ENCODE peak calls at places on chromosomes 4 and X, in five cellular contexts. I is psoas muscle, T is fibroblast of lung, F is endodermal cell, S is astrocyte. V is an unnamed sample.

GRCh38 chr4:40844261-40844660 is 94.5 kb downstream of the NSUN7 start:
- DNase-seq in F (no peak), I (no peak), T (no peak), S (no peak), V (no peak)

GRCh38 chr4:2799971-2800690 is 7.2 kb downstream of the SH3BP2 start:
- DNase-seq in I (peak), S (no peak), T (no peak), F (no peak), V (no peak)

GRCh38 chr4:169079942-169080827 is 70.1 kb upstream of the CBR4 start:
- DNase-seq in I (peak), T (peak), S (peak), F (no peak), V (peak)

GRCh38 chrX:110056419-110056818 is 53.5 kb downstream of the TMEM164 start:
- DNase-seq in T (no peak), S (no peak), I (no peak), F (no peak), V (no peak)

GRCh38 chr4:154030747-154031146 is 241.9 kb upstream of the SFRP2 start:
- DNase-seq in S (no peak), T (no peak), I (no peak), F (no peak), V (no peak)

GRCh38 chr4:56028165-56028564 is 79.4 kb downstream of the CEP135 start:
- DNase-seq in I (no peak), S (no peak), T (no peak), F (no peak), V (no peak)

GRCh38 chr4:129014566-129015509 is 78.5 kb downstream of the SCLT1 start:
- DNase-seq in T (peak), I (peak), S (peak), F (no peak), V (no peak)

GRCh38 chrX:3807906-3808305 is 94.5 kb upstream of the PRKX start:
- DNase-seq in I (no peak), F (peak), S (no peak), T (no peak), V (no peak)

GRCh38 chrX:69153060-69153730 is 12.1 kb downstream of the PJA1 start:
- DNase-seq in S (no peak), T (no peak), F (peak), I (no peak), V (peak)

GRCh38 chrX:134537179-134537945 is 77.4 kb downstream of the HPRT1 start:
- DNase-seq in S (peak), T (peak), F (no peak), I (no peak), V (peak)

GRCh38 chr4:139642364-139642763 is 23.3 kb upstream of the MGST2 start:
- DNase-seq in S (peak), F (no peak), T (peak), I (no peak), V (peak)

GRCh38 chr4:168153596-168154440 is 61.5 kb downstream of the ANXA10 start:
- DNase-seq in T (peak), S (peak), F (peak), I (peak), V (peak)

GRCh38 chrX:150361070-150361776 is 1.9 kb upstream of the MAMLD1 start:
- DNase-seq in I (peak), F (peak), S (no peak), T (peak), V (no peak)

GRCh38 chr4:125105561-125105960 is 209.2 kb upstream of the FAT4 start:
- DNase-seq in T (peak), I (no peak), S (no peak), F (no peak), V (peak)

GRCh38 chr4:99473131-99473530 is 37.7 kb upstream of the C4orf17 start:
- DNase-seq in T (peak), S (peak), I (no peak), F (no peak), V (peak)

GRCh38 chr4:176340871-176341685 is 21.3 kb downstream of the SPCS3 start:
- DNase-seq in T (peak), S (no peak), I (no peak), F (no peak), V (peak)

GRCh38 chr4:121726642-121727268 is 30.0 kb upstream of the ANXA5 start:
- DNase-seq in I (no peak), T (peak), F (no peak), S (peak), V (peak)

GRCh38 chr4:145988628-145989027 is 50.0 kb upstream of the ZNF827 start:
- DNase-seq in S (no peak), I (no peak), F (no peak), T (no peak), V (no peak)

GRCh38 chr4:127957105-127957504 is 7.9 kb downstream of the MFSD8 start:
- DNase-seq in T (no peak), F (no peak), I (no peak), S (no peak), V (no peak)

GRCh38 chr4:110730318-110730717 is 107.4 kb upstream of the PITX2 start:
- DNase-seq in I (no peak), S (no peak), F (no peak), T (no peak), V (no peak)

GRCh38 chrX:23552289-23552688 is 115.0 kb upstream of the PRDX4 start:
- DNase-seq in T (no peak), I (no peak), F (no peak), S (no peak), V (peak)

GRCh38 chrX:153032397-153033118 is 23.7 kb upstream of the PNMA3 start:
- DNase-seq in F (peak), I (peak), T (peak), S (no peak), V (peak)

GRCh38 chrX:129932792-129933321 is 26.9 kb downstream of the UTP14A start:
- DNase-seq in S (no peak), I (peak), T (no peak), F (peak), V (no peak)

GRCh38 chr4:182847543-182847942 is 69.6 kb downstream of the DCTD start:
- DNase-seq in S (no peak), I (no peak), F (no peak), T (no peak), V (no peak)

GRCh38 chr4:148776944-148777343 is 334.7 kb upstream of the NR3C2 start:
- DNase-seq in I (no peak), T (peak), F (no peak), S (peak), V (peak)

GRCh38 chrX:128458888-128459287 is 406.7 kb upstream of the ACTRT1 start:
- DNase-seq in S (peak), F (no peak), T (peak), I (no peak), V (no peak)

GRCh38 chr4:180398564-180398963 is 1844.6 kb upstream of the TENM3 start:
- DNase-seq in S (no peak), I (no peak), T (no peak), F (no peak), V (no peak)

GRCh38 chr4:87003266-87003665 is 68.5 kb downstream of the AFF1 start:
- DNase-seq in I (no peak), S (no peak), F (no peak), T (no peak), V (no peak)

GRCh38 chrX:150693782-150694574 is 782 bp downstream of the MTMR1 start:
- DNase-seq in S (peak), I (peak), T (peak), F (peak), V (peak)

GRCh38 chrX:152907084-152907651 is 9.3 kb downstream of the ZNF185 start:
- DNase-seq in I (peak), F (peak), S (peak), T (peak), V (no peak)

GRCh38 chr4:118769152-118769551 is 66.8 kb downstream of the SEC24D start:
- DNase-seq in F (no peak), I (no peak), S (no peak), T (no peak), V (no peak)

GRCh38 chr4:143240920-143241319 is 56.2 kb downstream of the USP38 start:
- DNase-seq in I (no peak), F (no peak), T (peak), S (peak), V (peak)

GRCh38 chr4:7687796-7688195 is 251.9 kb downstream of the AFAP1 start:
- DNase-seq in I (peak), F (no peak), S (no peak), T (no peak), V (no peak)

GRCh38 chrX:115333446-115333845 is 43.9 kb downstream of the LUZP4 start:
- DNase-seq in S (peak), T (peak), F (no peak), I (no peak), V (no peak)

GRCh38 chr4:2436301-2436700 is 17.5 kb downstream of the CFAP99 start:
- DNase-seq in I (no peak), T (no peak), S (no peak), F (peak), V (no peak)

GRCh38 chrX:44306336-44306735 is 37.1 kb downstream of the EFHC2 start:
- DNase-seq in T (peak), S (peak), I (no peak), F (no peak), V (peak)

GRCh38 chr4:3845094-3845743 is 79.0 kb downstream of the ADRA2C start:
- DNase-seq in S (no peak), F (no peak), I (no peak), T (no peak), V (no peak)
- H3K4me3 ChIP-seq in S (no peak), F (peak), I (no peak), T (no peak), V (no peak)

GRCh38 chr4:158496030-158496741 is 25.5 kb upstream of the RXFP1 start:
- DNase-seq in F (peak), S (no peak), T (no peak), I (no peak), V (peak)
- TF ChIP-seq CTCF in F (peak), S (peak), T (peak), I (peak), V (peak)

GRCh38 chrX:155611302-155611701 is 1.4 kb downstream of the TMLHE start:
- DNase-seq in S (no peak), I (no peak), F (no peak), T (no peak), V (no peak)
- H3K4me3 ChIP-seq in S (peak), I (peak), F (peak), T (peak), V (peak)

DNA sequence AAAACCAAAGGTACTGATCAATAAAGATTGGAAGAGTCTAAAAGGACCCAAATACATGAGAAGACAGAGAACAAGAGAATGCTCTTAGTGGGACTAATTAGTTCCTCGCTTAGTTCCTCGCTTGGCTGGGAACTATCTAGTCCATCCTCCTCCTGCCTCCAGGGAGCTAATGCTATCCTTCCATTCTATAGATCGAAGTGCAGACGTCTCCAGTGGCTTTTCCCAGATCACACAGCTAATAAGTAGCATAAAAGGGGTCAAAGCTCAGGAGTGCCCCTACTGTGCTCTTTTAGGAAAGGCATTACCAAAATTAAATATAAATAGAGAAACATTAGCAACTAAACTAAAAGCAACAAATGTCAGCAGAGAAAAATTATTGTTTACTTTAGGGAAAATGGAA is 42.3 kb upstream of the PPARGC1A start:
- DNase-seq in T (no peak), I (no peak), S (no peak), F (no peak), V (no peak)
- TF ChIP-seq CTCF in T (peak), I (no peak), S (no peak), F (peak), V (no peak)

GRCh38 chr4:112956458-112956857 is 93.0 kb upstream of the ANK2 start:
- DNase-seq in F (no peak), T (no peak), I (no peak), S (no peak), V (no peak)
- H3K4me3 ChIP-seq in F (no peak), T (no peak), I (no peak), S (no peak), V (no peak)

GRCh38 chr4:1356181-1356998 is 9.4 kb downstream of the UVSSA start:
- DNase-seq in S (peak), T (peak), F (peak), I (peak), V (peak)
- TF ChIP-seq CTCF in S (peak), T (peak), F (peak), I (peak), V (peak)

DNA sequence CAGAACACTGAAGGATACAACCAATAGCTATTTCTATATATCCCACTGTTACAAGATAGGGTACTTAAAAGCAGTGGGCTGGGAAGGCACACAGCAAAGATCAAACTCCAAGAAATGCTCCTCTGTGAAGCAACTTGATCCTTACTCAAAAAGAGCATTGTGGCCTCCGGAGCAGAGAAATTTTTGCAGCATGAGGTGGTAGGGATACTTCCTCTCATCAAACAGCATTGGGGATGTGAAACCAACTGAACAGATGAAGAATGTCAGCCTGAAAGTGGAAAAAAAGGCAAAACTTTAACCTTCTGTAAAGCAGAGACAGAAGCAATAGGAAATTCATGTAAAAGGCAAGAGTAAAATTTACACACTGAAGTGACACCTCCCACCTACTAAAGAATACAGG is 92.2 kb downstream of the HUWE1 start:
- DNase-seq in T (peak), I (no peak), S (peak), F (no peak), V (no peak)
- H3K4me3 ChIP-seq in T (no peak), I (no peak), S (no peak), F (no peak), V (no peak)

GRCh38 chrX:49187028-49187394 is 838 bp upstream of the PRICKLE3 start:
- DNase-seq in I (no peak), T (no peak), F (peak), S (no peak), V (no peak)

GRCh38 chrX:49186125-49187027 is at the start of gene PRICKLE3:
- DNase-seq in F (peak), T (peak), I (peak), S (no peak), V (peak)

GRCh38 chrX:49183701-49184281 is 2.4 kb downstream of the PRICKLE3 start:
- DNase-seq in S (no peak), T (no peak), F (no peak), I (no peak), V (no peak)

GRCh38 chrX:49185062-49185394 is 1.1 kb downstream of the PRICKLE3 start:
- DNase-seq in T (no peak), F (no peak), S (no peak), I (no peak), V (no peak)

DNA sequence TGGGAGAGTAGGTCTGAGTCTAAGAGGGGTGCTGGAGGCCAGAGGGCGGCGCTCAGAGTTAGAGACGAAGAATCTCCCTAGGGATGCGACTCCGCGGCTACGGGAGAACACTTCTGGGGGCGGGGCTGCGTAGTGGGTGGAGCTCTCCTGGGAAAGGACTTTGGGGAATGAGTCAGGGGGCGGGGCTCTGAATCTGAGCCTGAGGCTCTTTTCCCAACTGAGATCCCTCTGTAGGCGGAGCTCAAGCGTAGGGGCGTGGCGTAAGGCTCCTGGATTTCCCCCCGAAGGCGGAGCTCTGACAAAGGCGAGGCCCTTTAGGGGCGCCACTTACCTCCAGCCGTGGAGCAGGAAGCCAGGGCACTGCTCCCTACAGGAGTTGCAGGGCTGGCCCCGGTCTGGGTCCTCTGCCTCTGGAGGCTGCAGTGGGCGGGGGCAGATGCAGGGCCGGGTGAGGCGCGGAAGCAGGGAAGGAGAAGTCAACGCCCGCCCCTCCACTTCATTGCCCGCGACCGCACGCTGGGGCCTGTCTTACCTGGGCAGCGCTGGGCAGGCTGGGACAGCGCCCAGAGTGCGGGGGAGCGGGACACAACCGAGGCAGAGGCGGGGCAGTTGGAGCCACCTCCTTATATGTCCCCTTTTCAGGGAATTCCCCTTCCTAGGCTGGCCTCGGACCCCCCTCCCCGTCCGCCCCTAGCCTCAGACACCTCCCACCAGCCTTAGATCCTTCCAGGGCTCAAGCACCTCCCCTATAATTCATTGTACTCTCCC is 1.7 kb downstream of the PRICKLE3 start:
- DNase-seq in F (peak), T (peak), I (peak), S (peak), V (peak)
- TF ChIP-seq CTCF in F (peak), T (no peak), I (no peak), S (no peak), V (no peak)

GRCh38 chrX:138986235-138986634 is 274.7 kb upstream of the FGF13 start:
- DNase-seq in S (peak), T (peak), F (no peak), I (no peak), V (peak)

GRCh38 chrX:138982350-138982749 is 270.8 kb upstream of the FGF13 start:
- DNase-seq in S (no peak), I (no peak), T (no peak), F (no peak), V (no peak)

GRCh38 chrX:138986866-138987265 is 275.3 kb upstream of the FGF13 start:
- DNase-seq in T (peak), F (no peak), I (no peak), S (peak), V (peak)
- H3K4me3 ChIP-seq in T (no peak), F (no peak), I (no peak), S (no peak), V (no peak)

V was measured in fibroblast of the aortic adventitia.